ENCODE peak calls at places on chromosomes 16 and 17, in four cellular contexts. J, M, O and F are unnamed samples.
A peak's percentile ranks its signal among the peaks of the same experiment; 100 is the strongest.

GRCh38 chr16:354971-355441 is 2.5 kb upstream of the AXIN1 start:
- DNase-seq in J (no peak), O (no peak), M (no peak), F (no peak)

GRCh38 chr16:27400751-27401620 is 988 bp upstream of the IL21R start:
- DNase-seq in J (no peak), O (no peak), M (no peak), F (no peak)

GRCh38 chr17:56431736-56432135 is 161.8 kb upstream of the NOG start:
- DNase-seq in O (no peak), J (no peak), M (no peak), F (peak; percentile 23)

GRCh38 chr16:90019543-90020259 is 445 bp upstream of the DBNDD1 start:
- DNase-seq in J (peak; percentile 70), O (peak; percentile 75), M (no peak), F (peak; percentile 81)

GRCh38 chr16:67934306-67935095 is 2.1 kb downstream of the PSMB10 start:
- DNase-seq in M (no peak), O (no peak), J (no peak), F (no peak)

GRCh38 chr17:48335858-48336500 is 94.0 kb downstream of the SKAP1 start:
- DNase-seq in J (no peak), M (no peak), O (peak; percentile 43), F (peak; percentile 83)

GRCh38 chr16:76081936-76082335 is 195.3 kb upstream of the CNTNAP4 start:
- DNase-seq in O (no peak), J (no peak), M (no peak), F (no peak)

GRCh38 chr17:76710863-76711611 is at the start of gene MXRA7:
- DNase-seq in O (peak; percentile 63), J (peak; percentile 86), M (no peak), F (peak; percentile 74)

GRCh38 chr16:165539-166374 is at the start of gene HBM:
- DNase-seq in M (no peak), J (no peak), O (no peak), F (no peak)

GRCh38 chr16:5938607-5939006 is 841.0 kb upstream of the EEF2KMT start:
- DNase-seq in J (no peak), M (no peak), O (no peak), F (no peak)

GRCh38 chr17:45841883-45842525 is 2.7 kb upstream of the SPPL2C start:
- DNase-seq in J (no peak), M (no peak), O (no peak), F (no peak)

GRCh38 chr17:9291912-9292562 is 270.7 kb downstream of the NTN1 start:
- DNase-seq in M (no peak), J (peak; percentile 54), O (peak; percentile 35), F (peak; percentile 66)

GRCh38 chr17:11388061-11388460 is 147.0 kb downstream of the SHISA6 start:
- DNase-seq in O (peak; percentile 49), J (no peak), M (no peak), F (no peak)

GRCh38 chr16:49513040-49513439 is 139.4 kb downstream of the C16orf78 start:
- DNase-seq in J (peak; percentile 64), O (peak; percentile 63), M (no peak), F (no peak)

GRCh38 chr16:50610331-50611262 is 62.4 kb downstream of the NKD1 start:
- DNase-seq in M (no peak), J (peak; percentile 61), O (peak; percentile 57), F (no peak)

GRCh38 chr16:47887496-47887895 is 268.3 kb downstream of the ABCC12 start:
- DNase-seq in J (peak; percentile 71), O (peak; percentile 96), M (peak; percentile 63), F (peak; percentile 68)

GRCh38 chr16:71626858-71627213 is 852 bp downstream of the MARVELD3 start:
- DNase-seq in O (peak; percentile 53), J (peak; percentile 76), M (no peak), F (no peak)

GRCh38 chr17:70054961-70055360 is 20.1 kb upstream of the KCNJ16 start:
- DNase-seq in O (peak; percentile 62), J (no peak), M (no peak), F (no peak)

GRCh38 chr17:77210331-77210730 is 69.6 kb downstream of the SEC14L1 start:
- DNase-seq in M (no peak), J (no peak), O (no peak), F (no peak)

GRCh38 chr16:30004811-30005242 is 6.0 kb downstream of the DOC2A start:
- DNase-seq in J (no peak), O (no peak), M (no peak), F (no peak)

GRCh38 chr17:44492706-44493272 is 10.4 kb downstream of the GPATCH8 start:
- DNase-seq in M (no peak), J (no peak), O (no peak), F (no peak)

GRCh38 chr16:89658221-89658879 is 714 bp downstream of the SPATA33 start:
- DNase-seq in J (no peak), O (peak; percentile 29), M (no peak), F (peak; percentile 33)

GRCh38 chr17:38317081-38317480 is 20.1 kb downstream of the MRPL45 start:
- DNase-seq in O (no peak), J (no peak), M (no peak), F (peak; percentile 13)

GRCh38 chr17:31327534-31328526 is 6.4 kb upstream of the EVI2A start:
- DNase-seq in O (peak; percentile 40), J (no peak), M (no peak), F (peak; percentile 84)

GRCh38 chr16:9755076-9755475 is 427.2 kb downstream of the GRIN2A start:
- DNase-seq in O (peak; percentile 75), J (no peak), M (no peak), F (no peak)

GRCh38 chr17:5706835-5707234 is 122.5 kb upstream of the NLRP1 start:
- DNase-seq in O (peak; percentile 86), M (no peak), J (peak; percentile 89), F (peak; percentile 65)

GRCh38 chr16:84885024-84885910 is 65.5 kb downstream of the CRISPLD2 start:
- DNase-seq in M (no peak), J (peak; percentile 47), O (peak; percentile 68), F (no peak)

GRCh38 chr17:21209511-21210175 is 4.3 kb downstream of the TMEM11 start:
- DNase-seq in J (no peak), O (no peak), M (no peak), F (no peak)

GRCh38 chr17:43019418-43019817 is 2.8 kb downstream of the VAT1 start:
- DNase-seq in J (no peak), M (no peak), O (no peak), F (peak; percentile 54)

GRCh38 chr17:7887038-7887481 is 1.5 kb upstream of the CHD3 start:
- DNase-seq in O (peak; percentile 44), M (no peak), J (peak; percentile 13), F (no peak)

GRCh38 chr17:7886227-7887037 is 2.2 kb upstream of the CHD3 start:
- DNase-seq in J (peak; percentile 69), O (peak; percentile 61), M (no peak), F (peak; percentile 61)

GRCh38 chr17:7888184-7888920 is at the start of gene CHD3:
- DNase-seq in M (no peak), O (peak; percentile 56), J (peak; percentile 44), F (peak; percentile 68)

GRCh38 chr17:7889166-7889584 is 586 bp downstream of the CHD3 start:
- DNase-seq in M (no peak), O (peak; percentile 57), J (peak; percentile 71), F (peak; percentile 94)

DNA sequence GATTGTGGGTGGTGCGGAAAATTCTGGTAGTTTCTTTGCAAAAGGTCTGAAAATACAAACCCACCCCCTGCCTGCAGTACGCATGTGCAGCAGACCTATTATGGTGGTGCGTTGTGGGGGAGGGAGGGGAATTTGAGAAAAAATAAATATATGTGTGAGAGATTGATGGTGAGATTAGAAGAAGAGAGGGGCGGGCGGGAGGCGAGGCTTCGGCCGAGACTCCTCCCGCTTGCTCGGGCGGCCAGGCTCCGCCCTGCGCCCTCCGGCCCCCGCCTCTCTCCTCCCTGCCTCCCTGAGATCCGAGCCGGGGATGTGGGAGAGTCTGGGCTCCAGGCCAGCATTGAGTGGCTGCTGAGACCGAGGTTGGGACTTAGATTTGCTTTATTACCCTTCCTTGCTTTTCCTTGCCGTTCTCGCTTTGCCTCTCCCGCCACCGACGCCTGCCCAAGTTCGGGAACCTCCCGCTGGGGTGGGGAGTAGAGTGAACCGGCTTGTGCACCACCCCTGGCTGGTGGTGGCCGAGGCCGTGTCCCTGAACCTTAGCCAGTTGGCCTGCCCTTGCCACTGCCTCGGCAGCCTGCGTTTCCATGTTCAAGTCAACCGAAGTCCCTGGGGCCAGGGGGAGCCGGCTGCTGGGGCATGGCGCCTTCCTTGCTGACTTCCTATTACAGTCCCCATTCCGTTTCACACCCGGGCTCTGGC is 956 bp upstream of the CHD3 start:
- DNase-seq in M (no peak), O (peak; percentile 86), J (peak; percentile 87), F (peak; percentile 97)
- H3K23ac ChIP-seq in M (no peak overlapping the region), O (no peak overlapping the region), J (no peak overlapping the region), F (no peak overlapping the region)

DNA sequence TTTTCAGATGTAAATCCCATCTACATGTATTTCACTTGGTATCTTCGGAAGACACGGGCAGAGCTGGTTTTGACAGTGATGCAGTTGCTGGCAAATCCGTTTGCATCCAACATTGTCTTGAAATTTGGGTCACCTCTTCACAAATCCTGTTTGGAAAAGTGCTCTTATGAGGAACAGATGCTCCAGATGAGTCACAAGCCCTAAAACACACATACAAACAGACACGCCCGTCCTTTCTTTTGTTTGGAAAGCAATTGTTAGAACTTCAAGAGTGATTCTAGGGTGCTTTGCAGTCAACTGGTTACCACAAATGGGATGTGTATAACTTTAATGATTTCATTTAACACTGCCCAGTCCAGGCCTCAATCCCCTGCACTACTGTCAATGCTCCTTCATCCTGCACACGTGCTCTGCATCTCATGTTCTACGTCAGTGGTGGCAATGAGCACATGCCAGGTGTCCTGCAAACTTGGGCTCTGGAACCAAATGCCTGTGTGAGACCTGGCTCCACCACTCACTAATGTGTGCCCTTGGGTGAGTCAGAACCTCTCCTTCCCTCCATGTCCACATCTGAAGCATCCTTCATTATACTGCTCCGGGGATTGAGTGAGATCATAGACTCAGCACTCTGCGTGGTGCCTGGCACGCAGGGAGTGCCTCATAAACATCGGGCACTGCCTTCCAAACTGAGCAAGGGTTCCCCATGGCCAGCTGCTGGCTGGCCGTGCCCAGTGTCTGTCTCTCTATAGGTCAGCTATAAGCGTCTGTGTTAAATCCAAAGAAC is 19.3 kb upstream of the FOXF1 start:
- DNase-seq in M (no peak), O (no peak), J (no peak), F (peak; percentile 68)
- H3K23ac ChIP-seq in M (no peak overlapping the region), O (no peak overlapping the region), J (no peak overlapping the region), F (peak overlapping the region; percentile 30)

GRCh38 chr16:19639986-19640421 is 78.0 kb downstream of the KNOP1 start:
- DNase-seq in J (no peak), O (no peak), M (no peak), F (no peak)

GRCh38 chr16:19636436-19637267 is 81.1 kb downstream of the VPS35L start:
- DNase-seq in M (no peak), O (no peak), J (no peak), F (peak; percentile 3)
- H3K23ac ChIP-seq in M (no peak overlapping the region), O (no peak overlapping the region), J (no peak overlapping the region), F (peak overlapping the region; percentile 52)

DNA sequence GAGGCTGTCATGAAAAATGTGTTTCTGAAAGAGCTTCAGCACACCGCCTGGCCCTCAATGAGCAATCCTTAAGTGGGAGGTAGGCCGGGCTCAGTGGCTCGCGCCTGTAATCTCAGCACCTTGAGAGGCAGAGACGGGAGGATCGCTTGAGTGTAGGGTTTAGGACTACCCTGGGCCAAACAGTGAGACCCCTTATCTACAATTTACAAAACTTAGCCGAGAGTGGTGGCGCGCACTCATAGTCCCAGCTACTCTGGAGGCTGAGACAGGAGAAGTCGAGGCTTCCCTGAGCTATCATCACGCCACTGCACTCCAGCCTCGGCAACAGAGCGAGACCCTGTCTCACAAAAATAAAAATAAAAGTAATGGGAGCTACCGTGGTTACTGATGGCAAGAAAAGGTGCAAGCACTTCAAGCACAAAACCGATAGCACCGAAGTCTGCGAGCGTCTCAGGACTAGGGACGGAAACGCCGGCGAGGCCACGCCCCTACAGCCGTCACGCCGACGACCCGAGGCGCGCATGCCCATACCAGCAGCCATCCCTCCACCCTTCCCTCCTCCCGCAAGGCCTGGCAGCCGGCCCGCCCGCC is 622 bp downstream of the THUMPD1 start:
- DNase-seq in J (peak; percentile 86), O (peak; percentile 82), M (peak; percentile 31), F (peak; percentile 84)
- H3K23ac ChIP-seq in J (no peak overlapping the region), O (no peak overlapping the region), M (no peak overlapping the region), F (no peak overlapping the region)

GRCh38 chr17:79028496-79029326 is 4.7 kb downstream of the C1QTNF1 start:
- DNase-seq in O (no peak), M (no peak), J (no peak), F (no peak)
- H3K23ac ChIP-seq in O (no peak overlapping the region), M (no peak overlapping the region), J (no peak overlapping the region), F (no peak overlapping the region)